ENCODE peak calls at places on chromosomes 5 and 9, in four cellular contexts. One of them, this sample, is unnamed.

GRCh38 chr5:139862313-139862712 is 66.7 kb downstream of the PSD2 start:
- DNase-seq in natural killer cell: no peak
- DNase-seq in NCI-H345: no peak
- DNase-seq in neural crest cell: no peak
- DNase-seq in this sample: no peak

GRCh38 chr5:134019636-134020035 is 14.9 kb upstream of the VDAC1 start:
- DNase-seq in natural killer cell: no peak
- DNase-seq in NCI-H345: no peak
- DNase-seq in neural crest cell: no peak
- DNase-seq in this sample: no peak

GRCh38 chr5:38922199-38922598 is 76.4 kb downstream of the OSMR start:
- DNase-seq in natural killer cell: peak
- DNase-seq in NCI-H345: peak
- DNase-seq in neural crest cell: peak
- DNase-seq in this sample: peak

GRCh38 chr5:83721878-83722779 is 1.5 kb upstream of the HAPLN1 start:
- DNase-seq in natural killer cell: no peak
- DNase-seq in NCI-H345: peak
- DNase-seq in neural crest cell: peak
- DNase-seq in this sample: peak

GRCh38 chr5:107381189-107381856 is 289.4 kb downstream of the EFNA5 start:
- DNase-seq in natural killer cell: no peak
- DNase-seq in NCI-H345: no peak
- DNase-seq in neural crest cell: no peak
- DNase-seq in this sample: no peak

GRCh38 chr5:93163010-93163663 is 417.9 kb downstream of the NR2F1-AS1 start:
- DNase-seq in natural killer cell: no peak
- DNase-seq in NCI-H345: no peak
- DNase-seq in neural crest cell: no peak
- DNase-seq in this sample: no peak

GRCh38 chr9:100070071-100070470 is 28.7 kb downstream of the ERP44 start:
- DNase-seq in natural killer cell: no peak
- DNase-seq in NCI-H345: no peak
- DNase-seq in neural crest cell: no peak
- DNase-seq in this sample: no peak

GRCh38 chr5:173707392-173707791 is 90.9 kb upstream of the BOD1 start:
- DNase-seq in natural killer cell: no peak
- DNase-seq in NCI-H345: no peak
- DNase-seq in neural crest cell: no peak
- DNase-seq in this sample: no peak

GRCh38 chr5:39977231-39977630 is 552.5 kb upstream of the DAB2 start:
- DNase-seq in natural killer cell: no peak
- DNase-seq in NCI-H345: no peak
- DNase-seq in neural crest cell: no peak
- DNase-seq in this sample: no peak

GRCh38 chr9:2874001-2874750 is 30.3 kb upstream of the PUM3 start:
- DNase-seq in natural killer cell: no peak
- DNase-seq in NCI-H345: no peak
- DNase-seq in neural crest cell: no peak
- DNase-seq in this sample: no peak

GRCh38 chr9:86321373-86321772 is 32.8 kb downstream of the TUT7 start:
- DNase-seq in natural killer cell: no peak
- DNase-seq in NCI-H345: no peak
- DNase-seq in neural crest cell: no peak
- DNase-seq in this sample: no peak

GRCh38 chr9:72589684-72590555 is 68.5 kb downstream of the TMC1 start:
- DNase-seq in natural killer cell: no peak
- DNase-seq in NCI-H345: no peak
- DNase-seq in neural crest cell: no peak
- DNase-seq in this sample: no peak

This sample was measured in NCI-H146.